ENCODE peak calls at places on chromosomes 12 and 14, in four cellular contexts. O is H9, H is tibial artery, L is right lobe of liver. F is an unnamed sample.
A peak's percentile ranks its signal among the peaks of the same experiment; 100 is the strongest.

GRCh38 chr14:88791629-88792571 is 853 bp downstream of the EML5 start:
- DNase-seq in L (peak; percentile 45), O (peak; percentile 37), H (no peak), F (no peak)

GRCh38 chr12:130198026-130198662 is 35.9 kb downstream of the FZD10 start:
- DNase-seq in H (no peak), O (no peak), L (no peak), F (no peak)

GRCh38 chr14:100651999-100652508 is 64.8 kb upstream of the BEGAIN start:
- DNase-seq in L (no peak), H (no peak), O (no peak), F (no peak)

GRCh38 chr14:60161176-60162107 is 3.8 kb downstream of the DHRS7 start:
- DNase-seq in O (peak; percentile 48), L (peak; percentile 78), H (no peak), F (no peak)

GRCh38 chr12:15212877-15213276 is 8.3 kb downstream of the RERG start:
- DNase-seq in O (no peak), L (no peak), H (no peak), F (no peak)

GRCh38 chr12:117408161-117408791 is 46.9 kb upstream of the NOS1 start:
- DNase-seq in L (peak; percentile 84), H (no peak), O (peak; percentile 65), F (peak; percentile 12)

GRCh38 chr12:115947696-115948062 is 329.8 kb downstream of the MED13L start:
- DNase-seq in O (no peak), L (no peak), H (no peak), F (no peak)

GRCh38 chr12:124422142-124422569 is 127.3 kb downstream of the RFLNA start:
- DNase-seq in L (no peak), O (peak; percentile 76), H (peak; percentile 93), F (no peak)

GRCh38 chr14:56297449-56297848 is 179.2 kb downstream of the PELI2 start:
- DNase-seq in L (no peak), H (no peak), O (no peak), F (no peak)

GRCh38 chr12:109264095-109264942 is 44.8 kb downstream of the FOXN4 start:
- DNase-seq in O (peak; percentile 96), L (peak; percentile 70), H (no peak), F (peak; percentile 77)

GRCh38 chr12:162467-163307 is 51.3 kb downstream of the SLC6A12 start:
- DNase-seq in H (no peak), O (peak; percentile 79), L (no peak), F (no peak)

GRCh38 chr14:68938515-68939423 is 40.3 kb downstream of the ACTN1 start:
- DNase-seq in H (no peak), L (peak; percentile 91), O (no peak), F (peak; percentile 52)

GRCh38 chr12:74515849-74516248 is 21.8 kb upstream of the ATXN7L3B start:
- DNase-seq in H (no peak), O (no peak), L (no peak), F (no peak)

GRCh38 chr14:90981658-90982057 is 78.8 kb downstream of the RPS6KA5 start:
- DNase-seq in O (no peak), L (no peak), H (no peak), F (no peak)

GRCh38 chr14:102774391-102775153 is 2.7 kb upstream of the TRAF3 start:
- DNase-seq in L (no peak), H (no peak), O (peak; percentile 77), F (no peak)

GRCh38 chr14:90336985-90337384 is 5.2 kb upstream of the NRDE2 start:
- DNase-seq in L (no peak), O (no peak), H (no peak), F (no peak)

GRCh38 chr12:46667547-46667946 is 158.2 kb downstream of the SLC38A4 start:
- DNase-seq in L (no peak), O (no peak), H (no peak), F (no peak)
- H3K27me3 ChIP-seq in L (no peaks in the 10 kb centered on the region), O (no peaks in the 10 kb centered on the region), H (no peaks in the 10 kb centered on the region), F (no peaks in the 10 kb centered on the region)

GRCh38 chr12:4388662-4389061 is 9.2 kb upstream of the FGF23 start:
- DNase-seq in L (no peak), O (peak; percentile 15), H (no peak), F (no peak)
- H3K27me3 ChIP-seq in L (no peaks in the 10 kb centered on the region), O (no peaks in the 10 kb centered on the region), H (peaks cover 16% of the 10 kb centered on the region), F (peaks cover 3% of the 10 kb centered on the region)

DNA sequence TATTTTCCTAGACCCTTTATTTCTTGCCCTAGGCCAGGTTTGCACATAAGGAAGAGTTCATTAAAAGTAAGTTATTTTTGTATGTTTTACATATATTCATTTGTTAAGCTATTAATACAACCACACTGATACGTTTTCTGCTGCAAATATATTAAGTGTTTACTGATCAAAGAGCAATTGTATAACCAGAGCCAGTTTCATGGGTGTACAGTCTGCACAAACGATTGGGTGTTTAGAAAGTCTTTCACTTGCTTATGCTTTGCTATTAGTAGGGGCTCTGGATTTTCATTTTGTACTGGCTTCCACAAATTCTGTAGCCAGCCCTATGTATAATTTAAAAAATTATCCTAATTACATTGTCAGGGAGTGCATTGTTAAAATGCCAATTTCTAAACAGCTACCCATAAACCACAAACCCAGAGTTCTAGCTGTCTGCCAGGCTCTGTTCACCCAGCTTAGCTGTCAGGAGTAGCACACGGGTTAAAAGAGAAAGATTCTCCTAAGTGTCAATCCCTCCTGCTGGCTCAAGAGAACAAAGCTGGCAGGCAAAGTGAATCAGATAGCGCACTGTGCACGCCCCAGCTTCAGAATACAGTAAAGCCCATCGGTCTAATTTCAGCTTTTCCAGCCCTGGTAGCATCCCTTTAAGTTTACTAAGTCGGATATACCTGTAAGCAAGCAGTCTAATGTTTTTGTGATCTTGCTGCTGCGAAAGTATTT is 151.0 kb upstream of the LMO3 start:
- DNase-seq in L (no peak), O (no peak), H (no peak), F (no peak)
- H3K27me3 ChIP-seq in L (no peaks in the 10 kb centered on the region), O (no peaks in the 10 kb centered on the region), H (no peaks in the 10 kb centered on the region), F (no peaks in the 10 kb centered on the region)

GRCh38 chr12:114408881-114409795 is 3.2 kb upstream of the TBX5 start:
- DNase-seq in L (no peak), H (no peak), O (peak; percentile 71), F (peak; percentile 78)

GRCh38 chr12:114412825-114413749 is 7.1 kb upstream of the TBX5 start:
- DNase-seq in H (no peak), O (no peak), L (no peak), F (no peak)

GRCh38 chr12:114409796-114410520 is 4.0 kb upstream of the TBX5 start:
- DNase-seq in H (no peak), L (no peak), O (peak; percentile 22), F (no peak)

GRCh38 chr12:114412307-114412706 is 6.4 kb upstream of the TBX5 start:
- DNase-seq in O (no peak), L (no peak), H (no peak), F (no peak)

GRCh38 chr12:114411081-114411836 is 5.3 kb upstream of the TBX5 start:
- DNase-seq in H (no peak), O (no peak), L (no peak), F (no peak)
- H3K27me3 ChIP-seq in H (peaks cover 96% of the 10 kb centered on the region), O (peaks cover 100% of the 10 kb centered on the region), L (peaks cover 46% of the 10 kb centered on the region), F (no peaks in the 10 kb centered on the region)

GRCh38 chr14:36663404-36664321 is 2.0 kb downstream of the PAX9 start:
- DNase-seq in O (peak; percentile 58), H (no peak), L (no peak), F (peak; percentile 26)

GRCh38 chr14:36664322-36665193 is 2.9 kb downstream of the PAX9 start:
- DNase-seq in L (no peak), H (no peak), O (no peak), F (no peak)

GRCh38 chr14:36661506-36662257 is at the start of gene PAX9:
- DNase-seq in L (peak; percentile 51), H (peak; percentile 84), O (peak; percentile 97), F (peak; percentile 66)

GRCh38 chr14:36662258-36662542 is 540 bp downstream of the PAX9 start:
- DNase-seq in H (no peak), O (no peak), L (no peak), F (no peak)

GRCh38 chr14:36662543-36663403 is 1.1 kb downstream of the PAX9 start:
- DNase-seq in L (no peak), O (peak; percentile 59), H (peak; percentile 79), F (no peak)
- H3K27me3 ChIP-seq in L (peaks cover 78% of the 10 kb centered on the region), O (peaks cover 92% of the 10 kb centered on the region), H (peaks cover 97% of the 10 kb centered on the region), F (peaks cover 100% of the 10 kb centered on the region)

GRCh38 chr12:52087961-52088820 is 8.7 kb downstream of the SMIM41 start:
- DNase-seq in L (no peak), O (no peak), H (no peak), F (no peak)
- H3K27me3 ChIP-seq in L (no peaks in the 10 kb centered on the region), O (no peaks in the 10 kb centered on the region), H (peaks cover 57% of the 10 kb centered on the region), F (no peaks in the 10 kb centered on the region)

GRCh38 chr14:104938436-104938835 is 13.8 kb downstream of the PLD4 start:
- DNase-seq in H (no peak), L (no peak), O (no peak), F (no peak)
- H3K27me3 ChIP-seq in H (no peaks in the 10 kb centered on the region), L (no peaks in the 10 kb centered on the region), O (peaks cover 10% of the 10 kb centered on the region), F (no peaks in the 10 kb centered on the region)